ENCODE peak calls at places on chromosomes 3 and 15, in four cellular contexts. One of them, this sample, is unnamed.

GRCh38 chr3:113769551-113769950 is 22.7 kb downstream of the ATP6V1A start:
- DNase-seq in lower lobe of right lung: no peak
- DNase-seq in NCI-H1930: no peak
- DNase-seq in upper lobe of left lung: no peak
- DNase-seq in this sample: no peak

GRCh38 chr15:48617619-48618018 is 27.9 kb downstream of the FBN1 start:
- DNase-seq in lower lobe of right lung: peak
- DNase-seq in NCI-H1930: no peak
- DNase-seq in upper lobe of left lung: peak
- DNase-seq in this sample: no peak

GRCh38 chr15:21270474-21270873 is 169.8 kb downstream of the POTEB3 start:
- DNase-seq in upper lobe of left lung: no peak
- DNase-seq in lower lobe of right lung: peak
- DNase-seq in NCI-H1930: no peak
- DNase-seq in this sample: no peak

GRCh38 chr3:170180952-170181876 is at the start of gene PHC3:
- DNase-seq in lower lobe of right lung: peak
- DNase-seq in upper lobe of left lung: peak
- DNase-seq in NCI-H1930: peak
- DNase-seq in this sample: peak

GRCh38 chr3:40504636-40505430 is 1.0 kb upstream of the ZNF620 start:
- DNase-seq in lower lobe of right lung: no peak
- DNase-seq in NCI-H1930: no peak
- DNase-seq in upper lobe of left lung: peak
- DNase-seq in this sample: no peak

GRCh38 chr3:177832862-177833261 is 635.6 kb upstream of the TBL1XR1 start:
- DNase-seq in lower lobe of right lung: no peak
- DNase-seq in NCI-H1930: peak
- DNase-seq in upper lobe of left lung: no peak
- DNase-seq in this sample: no peak

GRCh38 chr15:61228025-61228901 is 839 bp downstream of the RORA start:
- DNase-seq in upper lobe of left lung: no peak
- DNase-seq in NCI-H1930: no peak
- DNase-seq in lower lobe of right lung: peak
- DNase-seq in this sample: no peak

GRCh38 chr3:123346726-123347125 is 102.2 kb downstream of the ADCY5 start:
- DNase-seq in upper lobe of left lung: no peak
- DNase-seq in lower lobe of right lung: no peak
- DNase-seq in NCI-H1930: no peak
- DNase-seq in this sample: peak

GRCh38 chr15:46312133-46312740 is 677.4 kb downstream of the SQOR start:
- DNase-seq in lower lobe of right lung: peak
- DNase-seq in NCI-H1930: peak
- DNase-seq in upper lobe of left lung: peak
- DNase-seq in this sample: no peak

GRCh38 chr3:111929484-111929883 is 49.3 kb upstream of the ABHD10 start:
- DNase-seq in NCI-H1930: no peak
- DNase-seq in upper lobe of left lung: no peak
- DNase-seq in lower lobe of right lung: no peak
- DNase-seq in this sample: no peak

GRCh38 chr3:45842851-45843625 is 1.1 kb upstream of the LZTFL1 start:
- DNase-seq in upper lobe of left lung: no peak
- DNase-seq in lower lobe of right lung: no peak
- DNase-seq in NCI-H1930: no peak
- DNase-seq in this sample: no peak

GRCh38 chr15:58070801-58071418 is 5.4 kb upstream of the ALDH1A2 start:
- DNase-seq in lower lobe of right lung: peak
- DNase-seq in upper lobe of left lung: peak
- DNase-seq in NCI-H1930: peak
- DNase-seq in this sample: peak

GRCh38 chr15:98817745-98818144 is 169.4 kb downstream of the IGF1R start:
- DNase-seq in lower lobe of right lung: no peak
- DNase-seq in NCI-H1930: no peak
- DNase-seq in upper lobe of left lung: no peak
- DNase-seq in this sample: no peak

GRCh38 chr3:53240989-53241972 is 14.5 kb downstream of the TKT start:
- DNase-seq in upper lobe of left lung: no peak
- DNase-seq in NCI-H1930: no peak
- DNase-seq in lower lobe of right lung: no peak
- DNase-seq in this sample: no peak

GRCh38 chr3:81955908-81956307 is 194.5 kb upstream of the GBE1 start:
- DNase-seq in NCI-H1930: no peak
- DNase-seq in lower lobe of right lung: no peak
- DNase-seq in upper lobe of left lung: no peak
- DNase-seq in this sample: no peak

GRCh38 chr15:74857671-74858365 is 14.9 kb upstream of the ULK3 start:
- DNase-seq in lower lobe of right lung: no peak
- DNase-seq in upper lobe of left lung: no peak
- DNase-seq in NCI-H1930: no peak
- DNase-seq in this sample: no peak

GRCh38 chr3:155243512-155243921 is 50.0 kb downstream of the STRIT1 start:
- DNase-seq in lower lobe of right lung: no peak
- DNase-seq in NCI-H1930: no peak
- DNase-seq in upper lobe of left lung: no peak
- DNase-seq in this sample: no peak

GRCh38 chr3:35710554-35710953 is 71.2 kb downstream of the ARPP21 start:
- DNase-seq in upper lobe of left lung: no peak
- DNase-seq in NCI-H1930: no peak
- DNase-seq in lower lobe of right lung: no peak
- DNase-seq in this sample: no peak

GRCh38 chr3:144590854-144591253 is 619.2 kb downstream of the DIPK2A start:
- DNase-seq in lower lobe of right lung: no peak
- DNase-seq in NCI-H1930: no peak
- DNase-seq in upper lobe of left lung: no peak
- DNase-seq in this sample: no peak

GRCh38 chr3:179323197-179323901 is 518 bp downstream of the ZNF639 start:
- DNase-seq in NCI-H1930: peak
- DNase-seq in upper lobe of left lung: peak
- DNase-seq in lower lobe of right lung: peak
- DNase-seq in this sample: peak

GRCh38 chr3:18778602-18779001 is 353.5 kb upstream of the SATB1 start:
- DNase-seq in NCI-H1930: no peak
- DNase-seq in upper lobe of left lung: no peak
- DNase-seq in lower lobe of right lung: no peak
- DNase-seq in this sample: no peak

GRCh38 chr3:9903238-9903624 is 583 bp downstream of the IL17RE start:
- DNase-seq in lower lobe of right lung: no peak
- DNase-seq in upper lobe of left lung: no peak
- DNase-seq in NCI-H1930: no peak
- DNase-seq in this sample: no peak

GRCh38 chr3:20225769-20226168 is 39.8 kb upstream of the SGO1 start:
- DNase-seq in upper lobe of left lung: no peak
- DNase-seq in NCI-H1930: no peak
- DNase-seq in lower lobe of right lung: no peak
- DNase-seq in this sample: no peak

GRCh38 chr3:105365171-105365535 is 1.6 kb upstream of the ALCAM start:
- DNase-seq in upper lobe of left lung: no peak
- DNase-seq in lower lobe of right lung: no peak
- DNase-seq in NCI-H1930: no peak
- DNase-seq in this sample: no peak

GRCh38 chr3:18302517-18302916 is 122.6 kb downstream of the SATB1 start:
- DNase-seq in lower lobe of right lung: no peak
- DNase-seq in upper lobe of left lung: no peak
- DNase-seq in NCI-H1930: no peak
- DNase-seq in this sample: no peak

GRCh38 chr15:80916056-80916455 is 73.6 kb downstream of the MESD start:
- DNase-seq in upper lobe of left lung: no peak
- DNase-seq in NCI-H1930: no peak
- DNase-seq in lower lobe of right lung: no peak
- DNase-seq in this sample: no peak

GRCh38 chr3:170180107-170180951 is 1.2 kb downstream of the PHC3 start:
- DNase-seq in NCI-H1930: no peak
- DNase-seq in upper lobe of left lung: peak
- DNase-seq in lower lobe of right lung: no peak
- DNase-seq in this sample: no peak

GRCh38 chr3:38579551-38580449 is 69.7 kb downstream of the SCN5A start:
- DNase-seq in NCI-H1930: no peak
- DNase-seq in upper lobe of left lung: peak
- DNase-seq in lower lobe of right lung: peak
- DNase-seq in this sample: peak

GRCh38 chr3:52317601-52318000 is 1.5 kb downstream of the DNAH1 start:
- DNase-seq in NCI-H1930: peak
- DNase-seq in lower lobe of right lung: peak
- DNase-seq in upper lobe of left lung: peak
- DNase-seq in this sample: peak

GRCh38 chr15:58331903-58332675 is 99.7 kb upstream of the LIPC start:
- DNase-seq in upper lobe of left lung: peak
- DNase-seq in NCI-H1930: no peak
- DNase-seq in lower lobe of right lung: peak
- DNase-seq in this sample: peak

GRCh38 chr3:151316267-151316991 is at the start of gene GPR87:
- DNase-seq in NCI-H1930: no peak
- DNase-seq in upper lobe of left lung: no peak
- DNase-seq in lower lobe of right lung: no peak
- DNase-seq in this sample: no peak

GRCh38 chr3:53716998-53717397 is 129.2 kb downstream of the CHDH start:
- DNase-seq in upper lobe of left lung: no peak
- DNase-seq in NCI-H1930: no peak
- DNase-seq in lower lobe of right lung: no peak
- DNase-seq in this sample: no peak

GRCh38 chr15:41713047-41713446 is 52.8 kb downstream of the MGA start:
- DNase-seq in upper lobe of left lung: peak
- DNase-seq in lower lobe of right lung: no peak
- DNase-seq in NCI-H1930: no peak
- DNase-seq in this sample: no peak

GRCh38 chr15:89772933-89773583 is 3.1 kb upstream of the MESP2 start:
- DNase-seq in upper lobe of left lung: no peak
- DNase-seq in NCI-H1930: no peak
- DNase-seq in lower lobe of right lung: no peak
- DNase-seq in this sample: no peak

GRCh38 chr3:106473576-106474506 is 605.0 kb upstream of the CBLB start:
- DNase-seq in lower lobe of right lung: no peak
- DNase-seq in upper lobe of left lung: no peak
- DNase-seq in NCI-H1930: no peak
- DNase-seq in this sample: no peak

This sample was measured in cardiac septum.